ENCODE peak calls at places on chromosomes 3 and 15, in six cellular contexts. One of them, this sample, is unnamed.

GRCh38 chr15:81281176-81281735 is 42.7 kb downstream of the STARD5 start:
- DNase-seq in neural progenitor cell: no peak
- DNase-seq in heart left ventricle: no peak
- DNase-seq in upper lobe of right lung: no peak
- DNase-seq in OCI-LY7: no peak
- DNase-seq in foreskin fibroblast: no peak
- DNase-seq in this sample: no peak

GRCh38 chr3:27960133-27960532 is 238.0 kb upstream of the EOMES start:
- DNase-seq in OCI-LY7: no peak
- DNase-seq in heart left ventricle: no peak
- DNase-seq in neural progenitor cell: no peak
- DNase-seq in foreskin fibroblast: peak
- DNase-seq in upper lobe of right lung: no peak
- DNase-seq in this sample: no peak

GRCh38 chr3:66047321-66048050 is 8.8 kb upstream of the MAGI1 start:
- DNase-seq in foreskin fibroblast: peak
- DNase-seq in OCI-LY7: no peak
- DNase-seq in heart left ventricle: peak
- DNase-seq in upper lobe of right lung: no peak
- DNase-seq in neural progenitor cell: no peak
- DNase-seq in this sample: no peak

GRCh38 chr3:9142346-9142745 is 107.1 kb downstream of the SRGAP3 start:
- DNase-seq in upper lobe of right lung: no peak
- DNase-seq in OCI-LY7: no peak
- DNase-seq in neural progenitor cell: no peak
- DNase-seq in heart left ventricle: no peak
- DNase-seq in foreskin fibroblast: no peak
- DNase-seq in this sample: no peak

GRCh38 chr3:144549161-144549560 is 577.5 kb downstream of the DIPK2A start:
- DNase-seq in heart left ventricle: no peak
- DNase-seq in neural progenitor cell: peak
- DNase-seq in OCI-LY7: no peak
- DNase-seq in upper lobe of right lung: no peak
- DNase-seq in foreskin fibroblast: peak
- DNase-seq in this sample: no peak

GRCh38 chr3:14137004-14137403 is 12.2 kb downstream of the TMEM43 start:
- DNase-seq in upper lobe of right lung: no peak
- DNase-seq in OCI-LY7: no peak
- DNase-seq in foreskin fibroblast: no peak
- DNase-seq in heart left ventricle: peak
- DNase-seq in neural progenitor cell: no peak
- DNase-seq in this sample: no peak

GRCh38 chr3:43468141-43468540 is 153.7 kb downstream of the ANO10 start:
- DNase-seq in upper lobe of right lung: no peak
- DNase-seq in foreskin fibroblast: no peak
- DNase-seq in heart left ventricle: no peak
- DNase-seq in OCI-LY7: no peak
- DNase-seq in neural progenitor cell: no peak
- DNase-seq in this sample: no peak

GRCh38 chr3:194592798-194593752 is 40.1 kb downstream of the TMEM44 start:
- DNase-seq in OCI-LY7: peak
- DNase-seq in upper lobe of right lung: no peak
- DNase-seq in foreskin fibroblast: peak
- DNase-seq in heart left ventricle: no peak
- DNase-seq in neural progenitor cell: no peak
- DNase-seq in this sample: no peak

GRCh38 chr15:60471314-60471713 is 7.6 kb downstream of the ICE2 start:
- DNase-seq in heart left ventricle: no peak
- DNase-seq in neural progenitor cell: no peak
- DNase-seq in OCI-LY7: no peak
- DNase-seq in upper lobe of right lung: no peak
- DNase-seq in foreskin fibroblast: no peak
- DNase-seq in this sample: no peak

GRCh38 chr15:64938192-64938591 is 26.5 kb downstream of the ANKDD1A start:
- DNase-seq in foreskin fibroblast: no peak
- DNase-seq in upper lobe of right lung: no peak
- DNase-seq in neural progenitor cell: no peak
- DNase-seq in OCI-LY7: peak
- DNase-seq in heart left ventricle: no peak
- DNase-seq in this sample: no peak

GRCh38 chr3:53350652-53351051 is 3.3 kb upstream of the DCP1A start:
- DNase-seq in foreskin fibroblast: peak
- DNase-seq in heart left ventricle: no peak
- DNase-seq in OCI-LY7: peak
- DNase-seq in neural progenitor cell: peak
- DNase-seq in upper lobe of right lung: no peak
- DNase-seq in this sample: peak

GRCh38 chr3:17810759-17811158 is 68.3 kb upstream of the TBC1D5 start:
- DNase-seq in heart left ventricle: no peak
- DNase-seq in OCI-LY7: peak
- DNase-seq in foreskin fibroblast: peak
- DNase-seq in neural progenitor cell: no peak
- DNase-seq in upper lobe of right lung: no peak
- DNase-seq in this sample: no peak

GRCh38 chr3:171266034-171266805 is 194.0 kb downstream of the TNIK start:
- DNase-seq in upper lobe of right lung: no peak
- DNase-seq in neural progenitor cell: no peak
- DNase-seq in OCI-LY7: no peak
- DNase-seq in foreskin fibroblast: no peak
- DNase-seq in heart left ventricle: no peak
- DNase-seq in this sample: no peak

GRCh38 chr3:12394516-12395271 is 89.6 kb upstream of the TSEN2 start:
- DNase-seq in upper lobe of right lung: no peak
- DNase-seq in foreskin fibroblast: no peak
- DNase-seq in OCI-LY7: no peak
- DNase-seq in neural progenitor cell: no peak
- DNase-seq in heart left ventricle: no peak
- DNase-seq in this sample: no peak

GRCh38 chr15:45690581-45691260 is 55.9 kb downstream of the SQOR start:
- DNase-seq in foreskin fibroblast: no peak
- DNase-seq in neural progenitor cell: no peak
- DNase-seq in OCI-LY7: no peak
- DNase-seq in heart left ventricle: no peak
- DNase-seq in upper lobe of right lung: no peak
- DNase-seq in this sample: no peak

GRCh38 chr3:52319921-52320595 is 3.9 kb downstream of the DNAH1 start:
- DNase-seq in neural progenitor cell: no peak
- DNase-seq in heart left ventricle: no peak
- DNase-seq in upper lobe of right lung: no peak
- DNase-seq in foreskin fibroblast: no peak
- DNase-seq in OCI-LY7: no peak
- DNase-seq in this sample: no peak
- H3K4me3 ChIP-seq in neural progenitor cell: no peak
- H3K4me3 ChIP-seq in heart left ventricle: no peak
- H3K4me3 ChIP-seq in upper lobe of right lung: no peak
- H3K4me3 ChIP-seq in foreskin fibroblast: no peak
- H3K4me3 ChIP-seq in OCI-LY7: no peak
- H3K4me3 ChIP-seq in this sample: no peak

GRCh38 chr3:124812291-124813265 is 74.6 kb downstream of the ITGB5 start:
- DNase-seq in neural progenitor cell: no peak
- DNase-seq in upper lobe of right lung: no peak
- DNase-seq in foreskin fibroblast: peak
- DNase-seq in heart left ventricle: peak
- DNase-seq in OCI-LY7: no peak
- DNase-seq in this sample: no peak
- H3K4me3 ChIP-seq in neural progenitor cell: no peak
- H3K4me3 ChIP-seq in upper lobe of right lung: no peak
- H3K4me3 ChIP-seq in foreskin fibroblast: peak
- H3K4me3 ChIP-seq in heart left ventricle: no peak
- H3K4me3 ChIP-seq in OCI-LY7: no peak
- H3K4me3 ChIP-seq in this sample: no peak

DNA sequence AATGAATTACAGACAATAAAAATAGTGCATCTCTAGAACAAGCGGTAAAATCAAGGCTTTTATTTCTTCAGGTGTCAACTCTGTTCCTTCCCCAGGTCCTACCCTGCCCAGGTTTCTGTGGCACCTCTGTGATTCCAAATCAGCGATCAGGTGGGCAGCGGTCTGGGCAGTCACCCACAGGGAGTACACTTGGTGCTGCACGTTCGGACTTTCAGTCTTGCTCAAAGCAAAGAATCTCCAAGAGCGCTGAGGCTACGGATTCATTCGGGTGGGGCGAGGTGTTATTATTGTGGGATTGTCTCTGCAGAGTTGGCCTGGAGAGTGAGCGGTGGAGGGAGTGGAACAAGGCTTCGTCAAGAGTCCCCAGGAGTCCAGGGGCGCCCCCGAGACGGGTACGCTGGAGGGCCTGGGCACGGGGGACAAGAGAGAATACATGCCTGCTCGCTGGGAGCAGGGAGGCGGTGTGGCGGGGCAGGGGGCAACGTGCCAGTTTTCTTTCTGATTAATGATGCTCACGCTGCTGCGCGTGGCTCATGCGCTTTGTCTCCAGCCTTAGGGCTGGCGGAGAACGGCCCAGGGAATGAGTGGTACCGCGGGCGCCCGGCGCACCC is 580 bp upstream of the ARPP21 start:
- DNase-seq in upper lobe of right lung: no peak
- DNase-seq in neural progenitor cell: no peak
- DNase-seq in OCI-LY7: no peak
- DNase-seq in foreskin fibroblast: no peak
- DNase-seq in heart left ventricle: no peak
- DNase-seq in this sample: no peak
- H3K4me3 ChIP-seq in upper lobe of right lung: no peak
- H3K4me3 ChIP-seq in neural progenitor cell: peak
- H3K4me3 ChIP-seq in OCI-LY7: peak
- H3K4me3 ChIP-seq in foreskin fibroblast: no peak
- H3K4me3 ChIP-seq in heart left ventricle: peak
- H3K4me3 ChIP-seq in this sample: peak

GRCh38 chr3:42023380-42023779 is 61.5 kb upstream of the ULK4 start:
- DNase-seq in heart left ventricle: no peak
- DNase-seq in OCI-LY7: no peak
- DNase-seq in upper lobe of right lung: no peak
- DNase-seq in neural progenitor cell: no peak
- DNase-seq in foreskin fibroblast: no peak
- DNase-seq in this sample: peak

GRCh38 chr3:42022355-42022754 is 60.5 kb upstream of the ULK4 start:
- DNase-seq in foreskin fibroblast: no peak
- DNase-seq in OCI-LY7: no peak
- DNase-seq in neural progenitor cell: no peak
- DNase-seq in upper lobe of right lung: no peak
- DNase-seq in heart left ventricle: no peak
- DNase-seq in this sample: no peak

GRCh38 chr3:42028474-42028873 is 62.7 kb upstream of the TRAK1 start:
- DNase-seq in OCI-LY7: no peak
- DNase-seq in neural progenitor cell: no peak
- DNase-seq in foreskin fibroblast: no peak
- DNase-seq in heart left ventricle: peak
- DNase-seq in upper lobe of right lung: no peak
- DNase-seq in this sample: no peak

GRCh38 chr3:42024578-42025387 is 62.9 kb upstream of the ULK4 start:
- DNase-seq in neural progenitor cell: peak
- DNase-seq in OCI-LY7: no peak
- DNase-seq in upper lobe of right lung: no peak
- DNase-seq in foreskin fibroblast: no peak
- DNase-seq in heart left ventricle: no peak
- DNase-seq in this sample: no peak

DNA sequence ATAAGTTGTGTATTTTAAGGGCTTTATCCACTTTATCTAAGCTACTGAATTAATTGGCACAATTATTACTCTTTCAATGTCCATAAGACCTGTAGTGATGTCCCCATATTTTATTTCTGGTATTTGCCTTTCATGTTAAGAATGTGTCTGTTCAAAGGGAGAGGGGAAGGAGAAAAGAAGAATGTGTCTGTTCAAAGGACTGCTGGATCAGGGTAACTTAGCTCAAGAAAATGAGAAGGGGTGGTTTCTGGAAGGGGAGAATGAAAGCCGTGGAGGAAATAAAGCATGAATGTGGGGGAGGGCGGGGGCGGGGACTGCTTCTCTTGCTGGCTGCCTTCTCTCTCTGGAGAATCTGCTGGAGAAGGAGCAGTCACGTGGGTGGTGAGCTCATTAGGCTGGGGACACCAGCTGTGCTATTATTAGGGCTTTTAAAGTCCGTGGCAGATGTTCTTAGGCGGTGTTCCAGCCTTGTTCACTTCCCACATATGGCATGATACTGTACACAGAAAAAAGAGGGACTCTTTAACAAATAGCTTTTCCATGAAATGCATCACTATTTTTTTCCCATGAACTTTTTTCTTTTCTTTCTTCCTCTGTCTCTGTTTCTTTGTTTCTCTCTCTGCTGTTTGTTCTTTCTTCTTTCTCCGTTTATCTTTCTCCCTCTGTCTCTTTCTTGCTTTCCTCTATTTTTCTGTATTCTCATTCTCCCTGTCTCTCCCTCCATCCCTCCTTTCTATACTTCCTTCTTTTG is 63.7 kb upstream of the ULK4 start:
- DNase-seq in neural progenitor cell: peak
- DNase-seq in upper lobe of right lung: peak
- DNase-seq in heart left ventricle: peak
- DNase-seq in foreskin fibroblast: peak
- DNase-seq in OCI-LY7: peak
- DNase-seq in this sample: no peak
- H3K4me3 ChIP-seq in neural progenitor cell: peak
- H3K4me3 ChIP-seq in upper lobe of right lung: no peak
- H3K4me3 ChIP-seq in heart left ventricle: no peak
- H3K4me3 ChIP-seq in foreskin fibroblast: peak
- H3K4me3 ChIP-seq in OCI-LY7: peak
- H3K4me3 ChIP-seq in this sample: no peak

DNA sequence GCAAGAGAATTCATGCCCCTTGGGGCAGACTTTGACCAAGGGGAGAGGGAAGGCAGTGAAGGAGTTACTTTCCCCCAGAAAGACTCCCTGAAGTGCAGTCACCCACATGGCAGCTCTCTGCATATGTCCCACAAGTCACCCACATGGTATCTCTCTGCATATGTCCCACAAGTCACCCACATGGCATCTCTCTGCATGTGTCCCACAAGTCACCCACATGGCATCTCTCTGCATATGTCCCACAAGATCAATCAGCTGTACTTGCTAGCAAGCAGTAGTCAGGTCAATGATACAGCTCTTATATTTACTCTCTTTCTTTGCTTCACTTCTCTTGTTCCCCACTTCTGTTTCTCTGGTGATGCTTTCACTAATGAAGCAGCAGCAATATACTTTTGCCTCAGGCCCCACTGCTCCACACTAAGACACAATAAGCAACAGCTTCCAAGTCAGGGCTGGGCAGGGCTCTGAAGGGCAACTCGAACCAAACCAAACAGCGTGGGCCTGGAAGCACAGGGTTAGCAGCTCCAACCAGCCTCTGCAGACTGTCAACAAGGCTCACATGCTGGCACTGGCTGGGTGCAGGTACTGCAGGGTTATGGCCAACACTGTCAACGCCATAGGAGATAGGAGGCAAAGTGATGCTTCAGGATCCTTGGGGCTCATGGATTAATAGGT is 46.7 kb downstream of the THBS1 start:
- DNase-seq in foreskin fibroblast: no peak
- DNase-seq in neural progenitor cell: no peak
- DNase-seq in OCI-LY7: no peak
- DNase-seq in heart left ventricle: no peak
- DNase-seq in upper lobe of right lung: no peak
- DNase-seq in this sample: no peak
- H3K4me3 ChIP-seq in foreskin fibroblast: no peak
- H3K4me3 ChIP-seq in neural progenitor cell: no peak
- H3K4me3 ChIP-seq in OCI-LY7: no peak
- H3K4me3 ChIP-seq in heart left ventricle: no peak
- H3K4me3 ChIP-seq in upper lobe of right lung: no peak
- H3K4me3 ChIP-seq in this sample: no peak

GRCh38 chr3:122679467-122680291 is 960 bp upstream of the PARP14 start:
- DNase-seq in OCI-LY7: peak
- DNase-seq in neural progenitor cell: peak
- DNase-seq in foreskin fibroblast: peak
- DNase-seq in upper lobe of right lung: peak
- DNase-seq in heart left ventricle: peak
- DNase-seq in this sample: no peak
- H3K4me3 ChIP-seq in OCI-LY7: peak
- H3K4me3 ChIP-seq in neural progenitor cell: peak
- H3K4me3 ChIP-seq in foreskin fibroblast: peak
- H3K4me3 ChIP-seq in upper lobe of right lung: peak
- H3K4me3 ChIP-seq in heart left ventricle: peak
- H3K4me3 ChIP-seq in this sample: peak

GRCh38 chr3:141095546-141095937 is 44.4 kb downstream of the SPSB4 start:
- DNase-seq in heart left ventricle: no peak
- DNase-seq in OCI-LY7: no peak
- DNase-seq in upper lobe of right lung: no peak
- DNase-seq in neural progenitor cell: no peak
- DNase-seq in foreskin fibroblast: no peak
- DNase-seq in this sample: no peak
- H3K4me3 ChIP-seq in heart left ventricle: peak
- H3K4me3 ChIP-seq in OCI-LY7: no peak
- H3K4me3 ChIP-seq in upper lobe of right lung: no peak
- H3K4me3 ChIP-seq in neural progenitor cell: no peak
- H3K4me3 ChIP-seq in foreskin fibroblast: no peak
- H3K4me3 ChIP-seq in this sample: no peak